ENCODE peak calls at places on chromosome 18, in seven cellular contexts. P is pancreas; T is DND-41; G is CD8-positive, alpha-beta memory T cell; K is IMR-90; W is RWPE2; Y is H7. J is an unnamed sample.

GRCh38 chr18:37122877-37123276 is 293.9 kb downstream of the KIAA1328 start:
- DNase-seq in P (no peak), W (no peak), K (no peak), Y (no peak), G (no peak), T (no peak), J (no peak)

GRCh38 chr18:56501896-56502295 is 136.5 kb downstream of the TXNL1 start:
- DNase-seq in G (no peak), W (no peak), T (no peak), K (peak; percentile 10), Y (no peak), P (no peak), J (no peak)

GRCh38 chr18:32468147-32468845 is 2.4 kb downstream of the GAREM1 start:
- DNase-seq in T (no peak), W (no peak), P (no peak), Y (no peak), G (no peak), K (no peak), J (no peak)

GRCh38 chr18:12013186-12013916 is 32.0 kb downstream of the IMPA2 start:
- DNase-seq in P (no peak), Y (no peak), T (no peak), K (no peak), W (no peak), G (no peak), J (no peak)

GRCh38 chr18:37484893-37485834 is 80.4 kb downstream of the CELF4 start:
- DNase-seq in W (no peak), G (no peak), K (peak; percentile 5), P (peak; percentile 37), Y (peak; percentile 92), T (no peak), J (no peak)

GRCh38 chr18:76618721-76619120 is 123.7 kb upstream of the ZNF516 start:
- DNase-seq in G (no peak), P (no peak), Y (no peak), W (no peak), K (no peak), T (no peak), J (no peak)

GRCh38 chr18:58247363-58247834 is 203.4 kb downstream of the NEDD4L start:
- DNase-seq in G (no peak), Y (peak; percentile 28), P (no peak), W (no peak), K (peak; percentile 11), T (no peak), J (no peak)

GRCh38 chr18:59180150-59180845 is 39.7 kb upstream of the GRP start:
- DNase-seq in T (no peak), Y (no peak), K (peak; percentile 62), P (no peak), W (no peak), G (no peak), J (peak; percentile 13)

GRCh38 chr18:58338961-58339722 is 289.7 kb downstream of the ALPK2 start:
- DNase-seq in Y (peak; percentile 73), K (peak; percentile 56), G (no peak), T (no peak), P (peak; percentile 57), W (no peak), J (no peak)

GRCh38 chr18:7871560-7872456 is 304.7 kb downstream of the PTPRM start:
- DNase-seq in P (no peak), W (no peak), G (no peak), Y (no peak), K (peak; percentile 17), T (no peak), J (no peak)

GRCh38 chr18:6294119-6294784 is 120.5 kb downstream of the L3MBTL4 start:
- DNase-seq in T (no peak), P (no peak), Y (no peak), G (no peak), W (no peak), K (no peak), J (peak; percentile 13)

GRCh38 chr18:42287047-42287446 is 332.0 kb downstream of the PIK3C3 start:
- DNase-seq in Y (no peak), G (no peak), P (no peak), K (no peak), W (no peak), T (no peak), J (no peak)

GRCh38 chr18:39453882-39454281 is 1888.3 kb upstream of the CELF4 start:
- DNase-seq in P (no peak), T (peak; percentile 14), K (peak; percentile 65), W (no peak), G (no peak), Y (no peak), J (peak; percentile 48)

GRCh38 chr18:56615738-56616520 is 22.5 kb downstream of the TXNL1 start:
- DNase-seq in Y (no peak), T (no peak), K (no peak), W (no peak), G (no peak), P (no peak), J (no peak)

GRCh38 chr18:46053368-46054095 is 18.5 kb downstream of the PSTPIP2 start:
- DNase-seq in G (no peak), W (no peak), P (no peak), K (peak; percentile 68), T (no peak), Y (no peak), J (no peak)

GRCh38 chr18:9105420-9105819 is 2.9 kb downstream of the NDUFV2 start:
- DNase-seq in G (no peak), T (no peak), P (no peak), Y (no peak), W (no peak), K (no peak), J (no peak)
- H3K36me3 ChIP-seq in G (no peaks in the 10 kb centered on the region), T (peaks cover 40% of the 10 kb centered on the region), P (no peaks in the 10 kb centered on the region), Y (no peaks in the 10 kb centered on the region), W (peaks cover 25% of the 10 kb centered on the region), K (peaks cover 2% of the 10 kb centered on the region), J (no peaks in the 10 kb centered on the region)

GRCh38 chr18:13756671-13757070 is 30.2 kb downstream of the RNMT start:
- DNase-seq in W (no peak), P (no peak), T (no peak), K (no peak), Y (no peak), G (no peak), J (no peak)

GRCh38 chr18:13760047-13760446 is 33.6 kb downstream of the RNMT start:
- DNase-seq in G (no peak), Y (no peak), W (no peak), K (no peak), T (no peak), P (no peak), J (no peak)

GRCh38 chr18:13756261-13756660 is 29.8 kb downstream of the RNMT start:
- DNase-seq in P (no peak), Y (no peak), W (no peak), G (no peak), K (no peak), T (no peak), J (no peak)
- H3K36me3 ChIP-seq in P (peaks cover 38% of the 10 kb centered on the region), Y (peaks cover 18% of the 10 kb centered on the region), W (peaks cover 84% of the 10 kb centered on the region), G (peaks cover 29% of the 10 kb centered on the region), K (peaks cover 27% of the 10 kb centered on the region), T (peaks cover 70% of the 10 kb centered on the region), J (peaks cover 34% of the 10 kb centered on the region)

DNA sequence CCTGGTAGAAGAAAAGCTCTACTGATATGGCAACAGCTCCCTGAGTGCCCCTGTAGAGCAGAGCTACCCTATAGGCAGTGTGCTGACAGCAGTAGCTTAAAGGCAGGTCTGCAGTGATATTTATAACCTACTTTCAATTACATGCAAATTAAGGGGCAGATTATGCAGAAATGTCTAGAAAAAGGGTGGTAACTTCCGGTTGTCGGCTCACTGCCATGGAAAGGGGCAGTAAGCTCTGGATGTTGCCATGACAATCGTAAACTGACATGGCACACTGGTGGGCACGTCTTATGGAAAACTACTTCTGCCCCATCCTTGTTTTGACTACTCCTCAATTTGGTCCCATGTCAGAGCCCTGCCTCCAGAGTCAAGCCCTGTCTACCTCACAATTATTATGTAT is 2.9 kb upstream of the TYMS start:
- DNase-seq in Y (no peak), K (no peak), G (no peak), P (no peak), W (no peak), T (no peak), J (no peak)
- H3K36me3 ChIP-seq in Y (peaks cover 2% of the 10 kb centered on the region), K (no peaks in the 10 kb centered on the region), G (no peaks in the 10 kb centered on the region), P (no peaks in the 10 kb centered on the region), W (peaks cover 10% of the 10 kb centered on the region), T (peaks cover 20% of the 10 kb centered on the region), J (no peaks in the 10 kb centered on the region)

GRCh38 chr18:80041424-80041823 is 7.2 kb downstream of the RBFA start:
- DNase-seq in Y (no peak), T (no peak), W (no peak), P (no peak), K (no peak), G (no peak), J (no peak)

GRCh38 chr18:80042785-80043184 is 8.6 kb downstream of the RBFA start:
- DNase-seq in W (no peak), K (no peak), G (no peak), T (no peak), Y (no peak), P (no peak), J (no peak)

GRCh38 chr18:80046431-80046830 is 12.2 kb downstream of the RBFA start:
- DNase-seq in P (no peak), T (no peak), Y (no peak), G (no peak), K (no peak), W (no peak), J (no peak)

GRCh38 chr18:80046011-80046410 is 11.8 kb downstream of the RBFA start:
- DNase-seq in P (no peak), Y (no peak), W (no peak), K (no peak), T (no peak), G (no peak), J (no peak)

GRCh38 chr18:80044072-80044471 is 9.8 kb downstream of the RBFA start:
- DNase-seq in W (no peak), K (no peak), T (no peak), P (no peak), G (no peak), Y (no peak), J (no peak)
- H3K36me3 ChIP-seq in W (peaks cover 20% of the 10 kb centered on the region), K (peaks cover 17% of the 10 kb centered on the region), T (peaks cover 85% of the 10 kb centered on the region), P (peaks cover 6% of the 10 kb centered on the region), G (no peaks in the 10 kb centered on the region), Y (peaks cover 14% of the 10 kb centered on the region), J (peaks cover 4% of the 10 kb centered on the region)

GRCh38 chr18:25464211-25464610 is 112.2 kb upstream of the ZNF521 start:
- DNase-seq in Y (no peak), W (no peak), P (no peak), G (no peak), K (peak; percentile 95), T (no peak), J (peak; percentile 1)
- H3K36me3 ChIP-seq in Y (no peaks in the 10 kb centered on the region), W (no peaks in the 10 kb centered on the region), P (no peaks in the 10 kb centered on the region), G (no peaks in the 10 kb centered on the region), K (no peaks in the 10 kb centered on the region), T (no peaks in the 10 kb centered on the region), J (no peaks in the 10 kb centered on the region)

DNA sequence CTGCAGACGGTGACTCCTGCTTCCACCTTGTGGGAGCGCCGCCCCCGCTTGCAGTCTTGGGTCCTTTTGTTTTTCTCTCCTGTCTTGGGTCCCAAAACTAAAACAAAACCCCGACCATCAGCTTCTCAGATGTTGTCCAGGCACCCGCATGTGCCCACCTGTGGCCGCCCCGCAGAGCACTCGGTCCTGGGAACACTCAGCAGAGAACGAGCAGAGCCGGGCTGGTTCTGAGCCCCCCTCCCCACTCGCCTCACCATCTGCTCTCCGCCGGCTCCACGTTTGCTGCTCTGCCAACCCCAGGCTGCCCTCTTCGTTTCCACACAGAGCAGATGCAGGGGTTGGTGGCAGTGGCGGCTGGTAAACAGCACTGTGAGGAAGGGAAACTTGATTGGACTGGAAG is 38.5 kb downstream of the CTDP1 start:
- DNase-seq in W (no peak), Y (no peak), P (no peak), T (no peak), G (no peak), K (no peak), J (no peak)
- H3K36me3 ChIP-seq in W (peaks cover 9% of the 10 kb centered on the region), Y (peaks cover 6% of the 10 kb centered on the region), P (peaks cover 16% of the 10 kb centered on the region), T (peaks cover 90% of the 10 kb centered on the region), G (peaks cover 18% of the 10 kb centered on the region), K (peaks cover 66% of the 10 kb centered on the region), J (peaks cover 45% of the 10 kb centered on the region)